ENCODE peak calls at places on chromosomes 2 and 18, in ten cellular contexts. N, M, P, L, V, O, Q, F, A and R are unnamed samples. For H3K9me3, the result is how much of the 10 kb centered on the place peaks cover.

GRCh38 chr2:151544449-151544848 is 134.7 kb downstream of the RIF1 start:
- DNase-seq in N (no peak), M (no peak), P (no peak), L (peak), V (no peak), O (no peak), Q (no peak), F (no peak), A (no peak), R (no peak)

GRCh38 chr18:47968721-47969120 is 38.3 kb upstream of the SMAD2 start:
- DNase-seq in N (no peak), M (no peak), P (no peak), L (peak), V (no peak), O (no peak), Q (no peak), F (no peak), A (no peak), R (no peak)

GRCh38 chr18:29779096-29779495 is 1263.4 kb downstream of the DSC3 start:
- DNase-seq in N (no peak), M (no peak), P (no peak), L (peak), V (no peak), O (no peak), Q (no peak), F (no peak), A (no peak), R (no peak)

GRCh38 chr18:46156124-46156745 is 52.0 kb downstream of the HAUS1 start:
- DNase-seq in N (no peak), M (no peak), P (no peak), L (no peak), V (no peak), O (no peak), Q (no peak), F (no peak), A (no peak), R (no peak)

GRCh38 chr2:5409925-5410360 is 282.2 kb upstream of the SOX11 start:
- DNase-seq in N (peak), M (no peak), P (no peak), L (no peak), V (no peak), O (no peak), Q (no peak), F (no peak), A (no peak), R (no peak)

GRCh38 chr2:55047677-55048299 is 2.5 kb downstream of the RTN4 start:
- DNase-seq in N (no peak), M (no peak), P (no peak), L (peak), V (no peak), O (no peak), Q (peak), F (no peak), A (no peak), R (no peak)

GRCh38 chr2:157468931-157469708 is 25.2 kb upstream of the CYTIP start:
- DNase-seq in N (no peak), M (no peak), P (no peak), L (peak), V (no peak), O (peak), Q (no peak), F (no peak), A (no peak), R (no peak)

GRCh38 chr2:75375646-75376582 is 176.6 kb upstream of the TACR1 start:
- DNase-seq in N (no peak), M (no peak), P (no peak), L (peak), V (no peak), O (no peak), Q (no peak), F (no peak), A (no peak), R (no peak)

GRCh38 chr18:34631071-34631470 is 79.0 kb upstream of the DTNA start:
- DNase-seq in N (no peak), M (no peak), P (no peak), L (no peak), V (no peak), O (no peak), Q (no peak), F (no peak), A (no peak), R (no peak)

GRCh38 chr2:44207102-44207501 is 38.4 kb downstream of the PPM1B start:
- DNase-seq in N (no peak), M (no peak), P (no peak), L (no peak), V (no peak), O (no peak), Q (no peak), F (no peak), A (no peak), R (no peak)

GRCh38 chr2:215921884-215922283 is 91.5 kb downstream of the MREG start:
- DNase-seq in N (peak), M (no peak), P (no peak), L (peak), V (no peak), O (no peak), Q (peak), F (peak), A (peak), R (no peak)

GRCh38 chr18:58362027-58362575 is 266.8 kb downstream of the ALPK2 start:
- DNase-seq in N (no peak), M (no peak), P (no peak), L (peak), V (no peak), O (no peak), Q (no peak), F (peak), A (peak), R (no peak)

GRCh38 chr2:189086710-189087109 is 92.9 kb downstream of the COL5A2 start:
- DNase-seq in N (no peak), M (no peak), P (no peak), L (peak), V (no peak), O (no peak), Q (no peak), F (no peak), A (no peak), R (no peak)

GRCh38 chr18:42412281-42412680 is 457.2 kb downstream of the PIK3C3 start:
- DNase-seq in N (no peak), M (no peak), P (no peak), L (no peak), V (no peak), O (no peak), Q (no peak), F (no peak), A (no peak), R (no peak)

GRCh38 chr2:141610564-141610963 is 520.3 kb downstream of the LRP1B start:
- DNase-seq in N (peak), M (no peak), P (no peak), L (no peak), V (no peak), O (no peak), Q (no peak), F (no peak), A (no peak), R (no peak)

GRCh38 chr18:48622911-48623431 is 84.1 kb downstream of the CTIF start:
- DNase-seq in N (no peak), M (no peak), P (no peak), L (peak), V (no peak), O (no peak), Q (no peak), F (peak), A (no peak), R (no peak)

GRCh38 chr2:174329157-174329715 is 5.5 kb upstream of the SP9 start:
- DNase-seq in N (no peak), M (no peak), P (no peak), L (no peak), V (no peak), O (no peak), Q (no peak), F (no peak), A (no peak), R (no peak)

GRCh38 chr2:7835693-7836680 is 845.9 kb upstream of the ID2 start:
- DNase-seq in N (no peak), M (no peak), P (no peak), L (no peak), V (no peak), O (no peak), Q (no peak), F (no peak), A (no peak), R (no peak)

GRCh38 chr2:232568161-232568560 is 17.7 kb downstream of the EIF4E2 start:
- DNase-seq in N (no peak), M (no peak), P (no peak), L (peak), V (no peak), O (no peak), Q (no peak), F (no peak), A (no peak), R (no peak)

GRCh38 chr2:109728809-109729208 is 65.3 kb upstream of the RGPD5 start:
- DNase-seq in N (no peak), M (no peak), P (no peak), L (peak), V (no peak), O (no peak), Q (no peak), F (no peak), A (no peak), R (no peak)

GRCh38 chr2:127614731-127615130 is 31.2 kb upstream of the GPR17 start:
- DNase-seq in N (no peak), M (no peak), P (no peak), L (peak), V (no peak), O (no peak), Q (no peak), F (no peak), A (no peak), R (no peak)

GRCh38 chr18:39604836-39605235 is 2039.2 kb upstream of the CELF4 start:
- DNase-seq in N (no peak), M (no peak), P (no peak), L (peak), V (no peak), O (no peak), Q (no peak), F (no peak), A (no peak), R (no peak)

GRCh38 chr2:167335627-167336026 is 447.3 kb downstream of the XIRP2 start:
- DNase-seq in N (no peak), M (no peak), P (no peak), L (no peak), V (no peak), O (no peak), Q (no peak), F (no peak), A (no peak), R (no peak)

GRCh38 chr2:210541280-210541902 is 15.0 kb upstream of the CPS1 start:
- DNase-seq in N (no peak), M (no peak), P (no peak), L (no peak), V (no peak), O (no peak), Q (peak), F (no peak), A (no peak), R (no peak)

GRCh38 chr2:71282493-71282892 is 49.1 kb upstream of the ZNF638 start:
- DNase-seq in N (peak), M (no peak), P (no peak), L (peak), V (no peak), O (peak), Q (peak), F (no peak), A (no peak), R (no peak)

GRCh38 chr18:76450452-76450851 is 44.6 kb downstream of the ZNF516 start:
- DNase-seq in N (no peak), M (no peak), P (no peak), L (peak), V (no peak), O (no peak), Q (no peak), F (peak), A (no peak), R (no peak)

GRCh38 chr18:76452357-76452756 is 42.7 kb downstream of the ZNF516 start:
- DNase-seq in N (peak), M (no peak), P (no peak), L (peak), V (no peak), O (no peak), Q (no peak), F (no peak), A (no peak), R (no peak)

GRCh38 chr18:76450912-76451421 is 44.1 kb downstream of the ZNF516 start:
- DNase-seq in N (peak), M (peak), P (no peak), L (peak), V (peak), O (no peak), Q (no peak), F (peak), A (peak), R (no peak)

GRCh38 chr18:76453057-76453561 is 41.9 kb downstream of the ZNF516 start:
- DNase-seq in N (no peak), M (no peak), P (no peak), L (no peak), V (no peak), O (no peak), Q (no peak), F (no peak), A (no peak), R (no peak)

DNA sequence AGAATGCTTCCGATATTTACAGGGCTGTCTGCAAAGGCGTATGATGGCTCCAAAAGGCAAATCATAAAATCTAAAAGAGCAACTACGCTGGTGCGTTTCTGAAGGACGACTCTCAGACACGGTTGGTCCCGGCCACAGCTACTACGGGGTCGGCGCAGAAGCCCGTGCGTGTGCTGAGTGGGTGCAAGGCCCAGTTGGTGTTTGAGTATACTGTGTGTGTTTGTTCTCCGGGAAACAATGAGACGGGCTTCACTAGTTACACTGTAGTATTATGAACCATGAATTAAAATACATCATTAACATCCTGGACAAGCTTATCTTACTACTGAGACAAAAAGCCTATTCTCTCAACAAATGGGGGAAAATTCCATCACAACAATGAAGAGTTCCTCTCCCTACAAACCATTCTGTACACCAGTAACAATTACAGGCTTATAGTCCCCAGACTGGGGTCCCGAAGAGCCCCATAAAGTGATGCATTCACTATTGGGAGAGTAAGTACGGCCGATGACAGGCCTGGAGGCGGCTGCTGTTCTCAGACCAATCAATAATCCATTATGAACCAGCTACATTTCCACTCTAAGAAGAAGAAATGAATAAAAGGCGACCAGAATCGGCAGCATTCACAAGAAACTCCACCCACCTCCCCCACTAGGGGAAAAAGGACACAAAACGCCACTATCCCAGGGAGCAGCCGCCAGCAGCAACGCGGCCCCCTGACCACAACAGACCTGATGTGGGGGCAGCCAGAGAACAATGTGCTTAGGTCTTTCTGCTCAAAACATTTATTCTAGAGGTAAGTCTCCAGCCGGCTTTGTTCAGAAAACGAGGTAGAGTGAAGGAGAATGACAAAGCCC is 43.3 kb downstream of the ZNF516 start:
- DNase-seq in N (no peak), M (no peak), P (no peak), L (peak), V (peak), O (no peak), Q (no peak), F (peak), A (no peak), R (no peak)
- H3K27ac ChIP-seq in N (peak), M (peak), P (peak), L (peak), V (peak), O (no peak), Q (no peak), F (peak), A (peak), R (no peak)

DNA sequence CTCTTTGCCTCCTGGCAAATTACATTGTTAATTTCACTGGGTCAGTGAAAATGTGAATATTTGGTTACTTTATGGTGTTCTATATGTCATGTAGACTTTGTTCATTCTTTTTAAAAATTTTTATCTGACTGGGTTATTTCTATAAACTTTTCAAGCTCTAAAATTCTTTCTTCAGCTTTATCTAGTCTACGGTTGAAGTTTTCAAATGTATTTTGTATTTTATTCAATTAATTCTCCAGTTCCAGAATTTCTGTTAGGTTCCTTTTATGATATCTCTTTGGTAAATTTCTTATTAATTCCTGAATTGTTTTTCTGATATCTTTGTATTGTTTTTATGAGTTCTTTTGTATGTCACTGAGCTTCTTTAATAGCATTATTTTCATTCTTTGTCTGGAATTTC is 228.1 kb downstream of the LPIN1 start:
- DNase-seq in N (no peak), M (no peak), P (no peak), L (no peak), V (no peak), O (no peak), Q (no peak), F (no peak), A (no peak), R (no peak)
- H3K9me3 ChIP-seq in N (under half), M (under half), P (under half), L (under half), V (half or more), O (under half), Q (under half), F (under half), A (under half), R (under half)

GRCh38 chr2:83582589-83582988 is 876.5 kb downstream of the SUCLG1 start:
- DNase-seq in N (no peak), M (no peak), P (no peak), L (no peak), V (no peak), O (no peak), Q (no peak), F (no peak), A (no peak), R (no peak)

GRCh38 chr2:83584674-83585073 is 874.4 kb downstream of the SUCLG1 start:
- DNase-seq in N (no peak), M (no peak), P (no peak), L (peak), V (no peak), O (no peak), Q (no peak), F (no peak), A (no peak), R (no peak)

GRCh38 chr2:83587309-83587708 is 871.8 kb downstream of the SUCLG1 start:
- DNase-seq in N (no peak), M (no peak), P (no peak), L (no peak), V (no peak), O (no peak), Q (no peak), F (no peak), A (no peak), R (no peak)

GRCh38 chr2:83585250-83585649 is 873.8 kb downstream of the SUCLG1 start:
- DNase-seq in N (no peak), M (no peak), P (no peak), L (no peak), V (no peak), O (peak), Q (no peak), F (no peak), A (no peak), R (no peak)
- H3K27ac ChIP-seq in N (no peak), M (no peak), P (no peak), L (peak), V (no peak), O (no peak), Q (no peak), F (no peak), A (no peak), R (no peak)

GRCh38 chr2:115910270-115910669 is 1467.8 kb downstream of the DPP10 start:
- DNase-seq in N (peak), M (no peak), P (no peak), L (no peak), V (no peak), O (no peak), Q (no peak), F (no peak), A (no peak), R (no peak)
- H3K9me3 ChIP-seq in N (under half), M (under half), P (under half), L (under half), V (under half), O (under half), Q (under half), F (under half), A (under half), R (under half)

GRCh38 chr18:9100796-9101195 is 1.7 kb upstream of the NDUFV2 start:
- DNase-seq in N (no peak), M (no peak), P (no peak), L (no peak), V (no peak), O (no peak), Q (no peak), F (no peak), A (no peak), R (no peak)
- H3K27ac ChIP-seq in N (no peak), M (no peak), P (no peak), L (peak), V (no peak), O (no peak), Q (no peak), F (no peak), A (no peak), R (no peak)